ENCODE peak calls at places on chromosomes 4 and X, in eight cellular contexts. W is lung, B is spleen, Q is heart left ventricle, R is stomach, D is SK-N-SH, T is HCT116, V is transverse colon. G is an unnamed sample. For H3K9me3, the result is how much of the 10 kb centered on the place peaks cover.

GRCh38 chr4:38166082-38166481 is 205.9 kb downstream of the PTTG2 start:
- DNase-seq in W (no peak), B (no peak), Q (no peak), R (no peak), D (no peak), T (no peak), V (no peak), G (no peak)

GRCh38 chr4:105147226-105148151 is 813 bp downstream of the TET2 start:
- DNase-seq in W (no peak), B (peak), Q (peak), R (peak), D (peak), T (no peak), V (peak), G (no peak)

GRCh38 chrX:74421181-74422028 is at the start of gene SLC16A2:
- DNase-seq in W (peak), B (peak), Q (peak), R (peak), D (peak), T (no peak), V (peak), G (peak)

GRCh38 chr4:41428941-41429669 is 108.9 kb upstream of the LIMCH1 start:
- DNase-seq in W (peak), B (no peak), Q (no peak), R (no peak), D (no peak), T (no peak), V (no peak), G (no peak)

GRCh38 chr4:183393446-183393845 is 51.0 kb upstream of the CDKN2AIP start:
- DNase-seq in W (no peak), B (no peak), Q (no peak), R (no peak), D (no peak), T (no peak), V (no peak), G (no peak)

GRCh38 chrX:106150701-106151100 is 17.4 kb upstream of the PWWP3B start:
- DNase-seq in W (no peak), B (no peak), Q (no peak), R (no peak), D (no peak), T (no peak), V (no peak), G (no peak)

GRCh38 chr4:78168029-78168428 is 110.9 kb downstream of the FRAS1 start:
- DNase-seq in W (no peak), B (no peak), Q (no peak), R (no peak), D (no peak), T (no peak), V (no peak), G (no peak)

GRCh38 chr4:6907658-6908191 is 1.9 kb upstream of the TBC1D14 start:
- DNase-seq in W (no peak), B (peak), Q (no peak), R (peak), D (peak), T (peak), V (peak), G (no peak)

GRCh38 chr4:118557298-118557851 is 127.8 kb upstream of the METTL14 start:
- DNase-seq in W (no peak), B (no peak), Q (no peak), R (no peak), D (no peak), T (peak), V (no peak), G (no peak)

GRCh38 chr4:109078724-109079123 is 223.7 kb downstream of the COL25A1 start:
- DNase-seq in W (no peak), B (no peak), Q (no peak), R (no peak), D (no peak), T (no peak), V (no peak), G (no peak)

GRCh38 chr4:162117051-162117450 is 46.7 kb downstream of the FSTL5 start:
- DNase-seq in W (no peak), B (no peak), Q (no peak), R (no peak), D (no peak), T (no peak), V (no peak), G (no peak)

GRCh38 chrX:11944486-11944885 is 186.4 kb downstream of the MSL3 start:
- DNase-seq in W (no peak), B (no peak), Q (no peak), R (no peak), D (peak), T (no peak), V (no peak), G (no peak)

GRCh38 chr4:175273995-175274753 is 356.0 kb downstream of the ADAM29 start:
- DNase-seq in W (no peak), B (no peak), Q (no peak), R (no peak), D (no peak), T (no peak), V (no peak), G (no peak)

GRCh38 chr4:176788248-176788647 is 4.5 kb downstream of the VEGFC start:
- DNase-seq in W (no peak), B (no peak), Q (no peak), R (no peak), D (no peak), T (no peak), V (no peak), G (no peak)

GRCh38 chr4:39698424-39699009 is 581 bp downstream of the UBE2K start:
- DNase-seq in W (peak), B (peak), Q (peak), R (peak), D (peak), T (no peak), V (peak), G (no peak)

GRCh38 chrX:148282504-148282903 is 217.9 kb upstream of the AFF2 start:
- DNase-seq in W (no peak), B (no peak), Q (no peak), R (no peak), D (no peak), T (no peak), V (no peak), G (no peak)

GRCh38 chrX:148290041-148290440 is 210.4 kb upstream of the AFF2 start:
- DNase-seq in W (no peak), B (no peak), Q (no peak), R (no peak), D (no peak), T (no peak), V (no peak), G (no peak)

GRCh38 chrX:148290937-148291336 is 209.5 kb upstream of the AFF2 start:
- DNase-seq in W (no peak), B (no peak), Q (no peak), R (no peak), D (no peak), T (no peak), V (no peak), G (no peak)

DNA sequence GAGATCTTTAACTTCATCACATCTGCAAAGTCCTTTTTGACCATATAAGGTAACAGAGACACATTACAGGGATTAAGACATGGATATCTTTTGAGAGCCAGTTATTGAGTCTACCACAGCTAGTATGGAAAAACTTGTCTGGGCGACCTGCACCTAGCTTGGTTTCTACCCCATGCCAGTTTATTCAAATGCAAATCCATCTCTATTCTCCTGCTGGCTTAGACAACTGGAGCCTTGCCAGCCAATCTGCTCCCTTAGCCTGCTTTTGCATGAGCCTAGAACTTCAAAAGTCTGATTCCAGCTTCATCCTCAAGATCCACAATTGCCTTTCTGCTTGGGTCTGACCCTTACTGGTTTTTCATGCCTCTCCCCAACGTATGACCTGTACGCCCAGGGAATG is 212.0 kb upstream of the AFF2 start:
- DNase-seq in W (no peak), B (no peak), Q (no peak), R (no peak), D (no peak), T (no peak), V (no peak), G (no peak)
- H3K9me3 ChIP-seq in W (under half), B (under half), Q (under half), R (under half), D (under half), T (under half), V (under half), G (under half)

GRCh38 chr4:58138786-58139185 is 1028.6 kb upstream of the IGFBP7 start:
- DNase-seq in W (no peak), B (no peak), Q (no peak), R (no peak), D (peak), T (no peak), V (no peak), G (no peak)
- H3K4me3 ChIP-seq in W (no peak), B (no peak), Q (no peak), R (no peak), D (no peak), T (no peak), V (no peak), G (no peak)

GRCh38 chr4:30005995-30006394 is 714.2 kb upstream of the PCDH7 start:
- DNase-seq in W (no peak), B (no peak), Q (no peak), R (no peak), D (no peak), T (no peak), V (no peak), G (no peak)

GRCh38 chr4:30001628-30002027 is 718.5 kb upstream of the PCDH7 start:
- DNase-seq in W (no peak), B (no peak), Q (no peak), R (no peak), D (no peak), T (no peak), V (no peak), G (no peak)

DNA sequence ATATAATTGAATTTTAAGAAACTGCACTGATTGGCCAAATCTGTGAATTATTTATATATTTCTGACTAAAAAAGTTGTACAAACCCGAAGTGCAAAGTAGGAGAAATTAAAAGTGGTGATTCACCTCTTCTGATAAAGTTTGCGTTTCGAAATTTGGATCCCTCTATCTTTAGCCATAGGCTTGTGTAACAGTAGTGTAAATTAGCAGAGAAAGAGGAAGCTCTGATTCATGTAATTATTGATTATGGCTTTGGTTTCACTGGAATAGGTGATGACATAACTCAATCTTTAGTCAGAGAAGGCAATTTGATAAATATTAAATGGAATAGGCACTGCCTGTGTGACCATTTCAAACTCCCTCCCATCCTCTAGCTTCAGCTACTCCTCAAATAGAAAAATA is 717.8 kb upstream of the PCDH7 start:
- DNase-seq in W (no peak), B (no peak), Q (no peak), R (no peak), D (no peak), T (no peak), V (no peak), G (no peak)
- H3K9me3 ChIP-seq in W (under half), B (under half), Q (under half), R (under half), D (under half), T (under half), V (under half), G (under half)

GRCh38 chr4:88093874-88094273 is 64.6 kb downstream of the ABCG2 start:
- DNase-seq in W (no peak), B (no peak), Q (no peak), R (no peak), D (no peak), T (no peak), V (no peak), G (no peak)

GRCh38 chr4:88087004-88087403 is 71.4 kb downstream of the ABCG2 start:
- DNase-seq in W (no peak), B (no peak), Q (no peak), R (no peak), D (no peak), T (no peak), V (no peak), G (no peak)

GRCh38 chr4:88091378-88091777 is 67.1 kb downstream of the ABCG2 start:
- DNase-seq in W (no peak), B (no peak), Q (no peak), R (no peak), D (no peak), T (no peak), V (no peak), G (no peak)

GRCh38 chr4:88090898-88091297 is 67.5 kb downstream of the ABCG2 start:
- DNase-seq in W (no peak), B (no peak), Q (no peak), R (no peak), D (no peak), T (no peak), V (no peak), G (no peak)
- H3K4me3 ChIP-seq in W (no peak), B (no peak), Q (no peak), R (no peak), D (no peak), T (no peak), V (no peak), G (no peak)

GRCh38 chrX:120334137-120334536 is 22.9 kb upstream of the TMEM255A start:
- DNase-seq in W (no peak), B (no peak), Q (no peak), R (no peak), D (no peak), T (no peak), V (no peak), G (no peak)
- H3K9me3 ChIP-seq in W (under half), B (under half), Q (under half), R (under half), D (under half), T (under half), V (under half), G (under half)

G was measured in right atrium auricular region.